ENCODE peak calls at places on chromosome 20, in seven cellular contexts. J is left ventricle myocardium inferior, X is heart right ventricle, D is spleen, T is tibial nerve, I is IMR-90, W is OCI-LY7. Y is an unnamed sample. For H3K4me1, the result is how much of the 10 kb centered on the place peaks cover.

GRCh38 chr20:56247954-56248782 is at the start of gene MC3R:
- DNase-seq in J (no peak), X (peak), D (no peak), T (no peak), I (peak), W (peak), Y (peak)

GRCh38 chr20:40961686-40962640 is 66.7 kb upstream of the TOP1 start:
- DNase-seq in J (no peak), X (no peak), D (no peak), T (no peak), I (peak), W (no peak), Y (no peak)

GRCh38 chr20:37111926-37112455 is 16.2 kb upstream of the RBL1 start:
- DNase-seq in J (no peak), X (no peak), D (no peak), T (no peak), I (no peak), W (no peak), Y (no peak)

GRCh38 chr20:37931153-37931922 is 28.4 kb downstream of the VSTM2L start:
- DNase-seq in J (no peak), X (no peak), D (no peak), T (no peak), I (no peak), W (no peak), Y (no peak)

GRCh38 chr20:41533537-41534136 is 84.5 kb downstream of the CHD6 start:
- DNase-seq in J (no peak), X (no peak), D (no peak), T (no peak), I (no peak), W (no peak), Y (no peak)

GRCh38 chr20:19780261-19780660 is 22.2 kb downstream of the RIN2 start:
- DNase-seq in J (no peak), X (no peak), D (no peak), T (no peak), I (no peak), W (no peak), Y (no peak)

GRCh38 chr20:23111307-23111943 is 25.3 kb upstream of the CD93 start:
- DNase-seq in J (no peak), X (no peak), D (peak), T (no peak), I (no peak), W (no peak), Y (no peak)

GRCh38 chr20:18252597-18253451 is 35.5 kb upstream of the ZNF133 start:
- DNase-seq in J (no peak), X (no peak), D (no peak), T (no peak), I (no peak), W (no peak), Y (peak)

GRCh38 chr20:10707791-10708190 is 34.0 kb upstream of the JAG1 start:
- DNase-seq in J (no peak), X (no peak), D (no peak), T (no peak), I (no peak), W (no peak), Y (no peak)

GRCh38 chr20:8152183-8152582 is 20.1 kb downstream of the PLCB1 start:
- DNase-seq in J (no peak), X (no peak), D (no peak), T (no peak), I (peak), W (no peak), Y (no peak)

GRCh38 chr20:21339499-21339898 is 36.4 kb downstream of the XRN2 start:
- DNase-seq in J (no peak), X (no peak), D (no peak), T (no peak), I (peak), W (no peak), Y (no peak)

GRCh38 chr20:33651562-33652048 is 10.5 kb upstream of the C20orf144 start:
- DNase-seq in J (no peak), X (no peak), D (peak), T (no peak), I (no peak), W (no peak), Y (no peak)

GRCh38 chr20:37475258-37475657 is 45.8 kb upstream of the NNAT start:
- DNase-seq in J (no peak), X (no peak), D (no peak), T (no peak), I (no peak), W (peak), Y (no peak)

GRCh38 chr20:48667889-48668413 is 159.8 kb downstream of the PREX1 start:
- DNase-seq in J (no peak), X (no peak), D (peak), T (no peak), I (no peak), W (no peak), Y (no peak)
- H3K27ac ChIP-seq in J (no peak), X (no peak), D (peak), T (no peak), I (no peak), W (no peak), Y (no peak)

GRCh38 chr20:35328689-35329088 is 36.5 kb upstream of the FAM83C start:
- DNase-seq in J (no peak), X (no peak), D (no peak), T (no peak), I (no peak), W (no peak), Y (no peak)

GRCh38 chr20:35332540-35333200 is 40.4 kb upstream of the FAM83C start:
- DNase-seq in J (no peak), X (no peak), D (no peak), T (no peak), I (no peak), W (no peak), Y (no peak)

GRCh38 chr20:35329435-35330139 is 37.4 kb upstream of the FAM83C start:
- DNase-seq in J (no peak), X (no peak), D (no peak), T (no peak), I (peak), W (peak), Y (no peak)

GRCh38 chr20:35334511-35335101 is 42.4 kb upstream of the FAM83C start:
- DNase-seq in J (no peak), X (no peak), D (no peak), T (no peak), I (peak), W (no peak), Y (no peak)

DNA sequence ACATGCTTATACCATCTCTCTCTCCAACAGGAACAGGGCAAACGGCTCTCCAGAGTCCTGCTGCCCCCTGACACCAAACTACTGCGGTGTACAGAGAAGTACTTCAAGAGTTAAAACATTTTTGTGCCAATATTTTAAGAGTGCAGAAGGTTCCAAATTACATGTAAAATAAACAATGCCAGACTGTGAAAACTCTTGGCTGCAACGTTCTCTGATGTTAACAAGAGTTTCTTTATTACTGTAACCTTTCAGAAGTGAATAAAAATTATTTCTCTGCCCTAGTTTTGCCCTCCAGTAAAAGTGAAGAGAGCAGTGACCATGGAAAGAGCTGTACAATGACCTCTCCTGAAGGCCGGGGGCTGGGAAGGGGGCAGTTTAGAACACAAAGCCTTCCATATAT is 41.4 kb upstream of the FAM83C start:
- DNase-seq in J (no peak), X (no peak), D (no peak), T (no peak), I (no peak), W (no peak), Y (no peak)
- TF ChIP-seq CTCF in J (no peak), X (no peak), D (no peak), T (no peak), I (no peak), W (no peak), Y (no peak)

DNA sequence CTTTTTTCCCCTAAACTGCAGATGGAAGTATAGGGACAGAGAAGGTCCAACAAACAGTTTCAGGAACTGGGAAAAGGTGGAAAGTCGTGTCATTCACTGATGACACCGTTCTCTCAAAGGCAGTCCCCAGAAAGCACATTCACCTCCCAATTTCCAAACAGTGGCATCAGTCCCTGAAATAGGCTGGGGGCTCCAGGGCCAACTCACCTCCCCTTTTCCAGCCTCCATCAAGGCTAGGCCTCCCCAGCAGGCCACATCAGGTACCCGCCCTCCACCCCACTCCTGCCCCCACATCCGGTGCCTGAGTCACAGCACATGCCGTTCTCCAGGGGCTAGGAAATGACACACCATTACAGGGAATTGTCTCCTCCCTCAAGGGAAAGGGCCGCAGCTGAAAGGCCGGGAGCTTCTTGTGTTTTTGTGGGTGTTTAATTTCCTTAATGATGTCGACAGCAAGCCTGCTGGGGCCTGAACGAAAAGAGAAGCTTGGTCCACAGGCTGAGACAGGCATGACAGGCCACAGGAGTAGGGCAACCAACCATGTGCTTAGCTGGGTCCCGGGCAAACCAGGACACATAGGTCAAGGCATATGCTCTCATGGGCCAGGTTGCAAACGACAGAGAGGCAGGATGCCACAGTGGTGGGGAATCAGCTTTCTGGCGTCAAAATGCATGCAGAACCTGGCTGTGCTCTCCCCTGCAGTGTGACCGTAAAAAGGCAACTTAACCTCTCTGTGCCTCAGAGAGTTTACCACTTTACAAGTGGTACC is 39.2 kb downstream of the ZMYND8 start:
- DNase-seq in J (peak), X (peak), D (peak), T (peak), I (peak), W (peak), Y (peak)
- H3K4me1 ChIP-seq in J (half or more), X (half or more), D (half or more), T (half or more), I (under half), W (under half), Y (under half)

GRCh38 chr20:49969234-49969633 is 13.5 kb upstream of the SNAI1 start:
- DNase-seq in J (no peak), X (no peak), D (no peak), T (no peak), I (no peak), W (no peak), Y (no peak)

GRCh38 chr20:49969946-49970345 is 12.8 kb upstream of the SNAI1 start:
- DNase-seq in J (no peak), X (no peak), D (peak), T (no peak), I (no peak), W (no peak), Y (no peak)

GRCh38 chr20:49964964-49965780 is 17.6 kb upstream of the SNAI1 start:
- DNase-seq in J (no peak), X (no peak), D (peak), T (no peak), I (no peak), W (peak), Y (no peak)

GRCh38 chr20:49961413-49961812 is 21.4 kb upstream of the SNAI1 start:
- DNase-seq in J (no peak), X (no peak), D (no peak), T (no peak), I (peak), W (no peak), Y (no peak)

GRCh38 chr20:49965781-49966304 is 16.9 kb upstream of the SNAI1 start:
- DNase-seq in J (no peak), X (no peak), D (peak), T (no peak), I (no peak), W (no peak), Y (no peak)
- H3K27ac ChIP-seq in J (no peak), X (no peak), D (peak), T (no peak), I (no peak), W (no peak), Y (no peak)

GRCh38 chr20:692044-692443 is 16.4 kb upstream of the SCRT2 start:
- DNase-seq in J (no peak), X (no peak), D (peak), T (no peak), I (no peak), W (no peak), Y (no peak)

GRCh38 chr20:689947-690346 is 14.3 kb upstream of the SCRT2 start:
- DNase-seq in J (no peak), X (no peak), D (no peak), T (no peak), I (no peak), W (no peak), Y (no peak)

GRCh38 chr20:687468-688203 is 12.0 kb upstream of the SCRT2 start:
- DNase-seq in J (no peak), X (no peak), D (no peak), T (no peak), I (no peak), W (no peak), Y (no peak)

GRCh38 chr20:689348-689747 is 13.7 kb upstream of the SCRT2 start:
- DNase-seq in J (no peak), X (no peak), D (peak), T (no peak), I (no peak), W (no peak), Y (no peak)

GRCh38 chr20:688809-689208 is 13.2 kb upstream of the SCRT2 start:
- DNase-seq in J (no peak), X (no peak), D (peak), T (no peak), I (peak), W (no peak), Y (no peak)
- TF ChIP-seq CTCF in J (no peak), X (no peak), D (no peak), T (no peak), I (no peak), W (no peak), Y (no peak)

DNA sequence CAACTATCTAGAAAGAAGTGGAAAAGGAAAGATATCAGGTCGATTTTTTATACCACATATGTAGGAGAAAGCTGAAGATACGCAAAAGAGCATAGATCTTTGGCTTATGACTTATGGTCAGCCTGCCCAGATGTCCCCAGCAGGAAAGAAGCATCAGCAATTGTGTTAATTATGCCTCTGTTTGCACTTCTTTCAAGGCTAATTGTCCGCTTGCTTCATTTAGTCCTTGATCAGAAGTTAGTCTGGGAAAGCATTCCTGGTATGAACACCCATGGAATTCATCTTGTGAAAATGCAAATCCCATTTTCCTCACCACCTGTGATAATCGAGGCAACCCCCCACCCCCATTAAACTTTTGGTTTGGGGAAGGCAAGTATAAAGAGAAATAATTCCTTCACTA is 62.8 kb downstream of the ATP9A start:
- DNase-seq in J (no peak), X (no peak), D (no peak), T (no peak), I (no peak), W (no peak), Y (no peak)
- H3K4me1 ChIP-seq in J (under half), X (under half), D (under half), T (under half), I (under half), W (under half), Y (under half)

GRCh38 chr20:32207211-32207625 is 325 bp downstream of the PLAGL2 start:
- DNase-seq in J (no peak), X (no peak), D (no peak), T (no peak), I (no peak), W (peak), Y (no peak)

GRCh38 chr20:32207626-32208498 is at the start of the genes PLAGL2 and POFUT1:
- DNase-seq in J (peak), X (peak), D (peak), T (peak), I (peak), W (peak), Y (peak)

GRCh38 chr20:32208499-32209154 is 947 bp downstream of the POFUT1 start:
- DNase-seq in J (no peak), X (no peak), D (no peak), T (no peak), I (no peak), W (no peak), Y (no peak)

GRCh38 chr20:32206383-32207210 is 946 bp downstream of the PLAGL2 start:
- DNase-seq in J (no peak), X (no peak), D (no peak), T (no peak), I (no peak), W (peak), Y (no peak)

DNA sequence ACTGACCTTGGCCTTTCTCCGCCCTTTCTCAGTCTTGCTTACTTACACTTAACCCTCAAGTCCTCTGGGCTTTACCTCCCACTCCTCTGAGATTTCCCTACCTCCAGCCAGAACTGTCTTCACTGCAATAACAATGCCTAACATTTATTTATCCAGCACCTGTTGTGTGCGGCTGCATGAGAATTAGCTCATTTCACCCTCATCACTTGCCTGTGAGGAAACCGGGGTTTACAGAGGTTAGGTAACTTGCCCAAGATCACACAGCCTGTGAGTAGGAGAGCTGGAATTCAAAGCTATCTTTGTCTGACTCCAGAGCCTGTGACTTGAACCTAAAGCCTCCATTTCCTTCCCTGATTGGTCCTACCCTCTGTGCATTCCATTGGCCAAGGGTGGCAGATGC is 2.5 kb downstream of the POFUT1 start:
- DNase-seq in J (no peak), X (no peak), D (no peak), T (no peak), I (peak), W (no peak), Y (no peak)
- H3K27ac ChIP-seq in J (no peak), X (no peak), D (no peak), T (no peak), I (no peak), W (no peak), Y (no peak)